ENCODE peak calls at places on chromosomes 12 and 14, in ten cellular contexts. Y, U, S, F, G, M, W, Z, K and I are unnamed samples.

GRCh38 chr12:84056-84455 is 17.5 kb downstream of the IQSEC3 start:
- DNase-seq in Y (no peak), U (no peak), S (no peak), F (no peak), G (no peak), M (no peak), W (no peak), Z (no peak), K (no peak), I (no peak)

GRCh38 chr12:95802482-95803264 is 12.1 kb upstream of the NTN4 start:
- DNase-seq in Y (peak; percentile 67), U (no peak), S (no peak), F (no peak), G (no peak), M (no peak), W (peak; percentile 72), Z (peak; percentile 83), K (peak; percentile 80), I (no peak)

GRCh38 chr12:27771470-27772327 is 8.3 kb upstream of the KLHL42 start:
- DNase-seq in Y (no peak), U (no peak), S (no peak), F (no peak), G (no peak), M (no peak), W (no peak), Z (no peak), K (no peak), I (no peak)

GRCh38 chr14:34423445-34423844 is 38.6 kb downstream of the SPTSSA start:
- DNase-seq in Y (no peak), U (no peak), S (no peak), F (no peak), G (no peak), M (no peak), W (no peak), Z (no peak), K (no peak), I (no peak)

GRCh38 chr12:92094751-92095161 is 50.9 kb downstream of the BTG1 start:
- DNase-seq in Y (no peak), U (peak; percentile 23), S (no peak), F (no peak), G (no peak), M (no peak), W (peak; percentile 32), Z (peak; percentile 35), K (no peak), I (no peak)

GRCh38 chr12:50676761-50677160 is 87.1 kb upstream of the ATF1 start:
- DNase-seq in Y (no peak), U (no peak), S (no peak), F (no peak), G (no peak), M (no peak), W (no peak), Z (no peak), K (no peak), I (no peak)

GRCh38 chr12:23843958-23844357 is 105.5 kb downstream of the SOX5 start:
- DNase-seq in Y (no peak), U (no peak), S (no peak), F (no peak), G (no peak), M (no peak), W (no peak), Z (no peak), K (no peak), I (no peak)

GRCh38 chr14:59187802-59188460 is 536 bp upstream of the DAAM1 start:
- DNase-seq in Y (no peak), U (peak; percentile 25), S (peak; percentile 22), F (no peak), G (peak; percentile 24), M (peak; percentile 30), W (no peak), Z (no peak), K (peak; percentile 50), I (peak; percentile 10)

GRCh38 chr12:7154042-7154441 is 23.9 kb downstream of the CLSTN3 start:
- DNase-seq in Y (no peak), U (no peak), S (no peak), F (peak; percentile 5), G (no peak), M (no peak), W (no peak), Z (no peak), K (no peak), I (no peak)

GRCh38 chr12:127339065-127339464 is 927.9 kb upstream of the TMEM132C start:
- DNase-seq in Y (no peak), U (no peak), S (no peak), F (no peak), G (no peak), M (no peak), W (no peak), Z (no peak), K (no peak), I (no peak)

GRCh38 chr12:12870454-12870853 is 20.9 kb upstream of the GPRC5A start:
- DNase-seq in Y (peak; percentile 83), U (no peak), S (no peak), F (no peak), G (no peak), M (no peak), W (peak; percentile 90), Z (peak; percentile 89), K (peak; percentile 62), I (no peak)

GRCh38 chr12:1551496-1551895 is 42.9 kb downstream of the FBXL14 start:
- DNase-seq in Y (no peak), U (no peak), S (no peak), F (no peak), G (no peak), M (no peak), W (no peak), Z (no peak), K (no peak), I (no peak)
- TF ChIP-seq CTCF in Y (no peak), U (no peak), S (no peak), F (no peak), G (no peak), M (no peak), W (no peak), Z (no peak), K (no peak), I (no peak)

GRCh38 chr12:10364839-10365681 is 24.8 kb downstream of the KLRK1 start:
- DNase-seq in Y (peak; percentile 86), U (peak; percentile 67), S (peak; percentile 42), F (peak; percentile 58), G (peak; percentile 71), M (peak; percentile 81), W (peak; percentile 91), Z (peak; percentile 86), K (peak; percentile 89), I (peak; percentile 44)

GRCh38 chr12:10363922-10364838 is 25.7 kb downstream of the KLRK1 start:
- DNase-seq in Y (peak; percentile 57), U (peak; percentile 51), S (peak; percentile 65), F (peak; percentile 63), G (peak; percentile 57), M (peak; percentile 89), W (peak; percentile 65), Z (peak; percentile 55), K (peak; percentile 60), I (peak; percentile 67)

GRCh38 chr12:10368206-10369171 is 21.4 kb downstream of the KLRK1 start:
- DNase-seq in Y (peak; percentile 5), U (no peak), S (no peak), F (no peak), G (no peak), M (no peak), W (no peak), Z (no peak), K (no peak), I (no peak)

GRCh38 chr12:10365716-10366433 is 24.0 kb downstream of the KLRK1 start:
- DNase-seq in Y (peak; percentile 32), U (no peak), S (no peak), F (no peak), G (no peak), M (no peak), W (peak; percentile 42), Z (peak; percentile 55), K (no peak), I (no peak)

DNA sequence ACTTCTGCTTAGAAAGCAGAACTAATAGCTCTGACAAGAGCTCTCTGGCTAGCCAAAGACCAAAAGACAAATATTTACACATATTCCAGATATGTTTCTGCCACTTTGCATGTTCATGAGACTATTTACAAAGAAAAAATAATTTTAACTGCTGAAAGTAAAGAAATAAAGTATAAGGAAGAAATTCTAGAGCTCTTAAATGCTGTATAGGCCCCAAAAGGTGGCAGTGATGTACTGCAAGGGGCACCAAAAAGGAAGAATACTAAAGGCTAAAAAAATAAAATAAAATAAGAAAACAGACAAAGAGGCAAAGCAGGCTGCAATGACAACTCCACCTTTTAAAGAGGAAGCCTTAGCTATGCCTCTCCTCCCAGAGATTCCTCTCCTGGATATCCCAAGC is 23.0 kb downstream of the KLRK1 start:
- DNase-seq in Y (peak; percentile 66), U (no peak), S (no peak), F (no peak), G (no peak), M (no peak), W (peak; percentile 78), Z (peak; percentile 55), K (peak; percentile 42), I (no peak)
- TF ChIP-seq CTCF in Y (peak; percentile 43), U (no peak), S (no peak), F (no peak), G (no peak), M (peak; percentile 4), W (no peak), Z (peak; percentile 17), K (peak; percentile 54), I (no peak)

GRCh38 chr12:62631531-62632520 is 165.2 kb downstream of the MON2 start:
- DNase-seq in Y (peak; percentile 88), U (no peak), S (peak; percentile 73), F (peak; percentile 78), G (peak; percentile 53), M (peak; percentile 50), W (peak; percentile 73), Z (peak; percentile 80), K (peak; percentile 73), I (peak; percentile 74)
- TF ChIP-seq CTCF in Y (peak; percentile 44), U (no peak), S (peak; percentile 41), F (peak; percentile 43), G (peak; percentile 44), M (peak; percentile 31), W (no peak), Z (peak; percentile 38), K (peak; percentile 45), I (peak; percentile 29)

GRCh38 chr12:75724913-75725312 is 213.5 kb upstream of the KRR1 start:
- DNase-seq in Y (peak; percentile 81), U (no peak), S (no peak), F (no peak), G (peak; percentile 21), M (no peak), W (peak; percentile 98), Z (peak; percentile 89), K (peak; percentile 50), I (no peak)

GRCh38 chr12:75720807-75721206 is 209.4 kb upstream of the KRR1 start:
- DNase-seq in Y (no peak), U (no peak), S (no peak), F (no peak), G (no peak), M (no peak), W (no peak), Z (no peak), K (no peak), I (no peak)

GRCh38 chr12:75721231-75721641 is 209.8 kb upstream of the KRR1 start:
- DNase-seq in Y (peak; percentile 52), U (no peak), S (no peak), F (no peak), G (no peak), M (no peak), W (peak; percentile 40), Z (no peak), K (no peak), I (no peak)

GRCh38 chr12:75722714-75723200 is 211.3 kb upstream of the KRR1 start:
- DNase-seq in Y (peak; percentile 93), U (peak; percentile 61), S (peak; percentile 26), F (peak; percentile 43), G (peak; percentile 81), M (peak; percentile 58), W (peak; percentile 96), Z (peak; percentile 96), K (peak; percentile 56), I (peak; percentile 38)

GRCh38 chr12:75721790-75722189 is 210.4 kb upstream of the KRR1 start:
- DNase-seq in Y (no peak), U (no peak), S (no peak), F (no peak), G (no peak), M (no peak), W (no peak), Z (no peak), K (no peak), I (no peak)
- TF ChIP-seq CTCF in Y (no peak), U (no peak), S (no peak), F (no peak), G (no peak), M (no peak), W (no peak), Z (no peak), K (no peak), I (no peak)